ENCODE peak calls at places on chromosomes 3 and 15, in four cellular contexts. H is GM12878, K is A549, X is K562. S is an unnamed sample.

GRCh38 chr15:64090527-64090926 is 3.1 kb downstream of the CIAO2A start:
- DNase-seq in H (no peak), K (no peak), X (no peak), S (no peak)

GRCh38 chr15:82122754-82123400 is 77.1 kb upstream of the MEX3B start:
- DNase-seq in H (no peak), K (peak), X (no peak), S (no peak)

GRCh38 chr3:133763797-133764734 is 17.9 kb downstream of the TF start:
- DNase-seq in H (no peak), K (no peak), X (no peak), S (no peak)

GRCh38 chr3:127747751-127748521 is 74.4 kb downstream of the MGLL start:
- DNase-seq in H (no peak), K (peak), X (no peak), S (no peak)

GRCh38 chr15:96894669-96895068 is 564.2 kb downstream of the NR2F2 start:
- DNase-seq in H (no peak), K (no peak), X (no peak), S (no peak)

GRCh38 chr3:63934041-63934440 is 21.9 kb upstream of the SCAANT1 start:
- DNase-seq in H (no peak), K (no peak), X (no peak), S (no peak)

GRCh38 chr3:53577486-53577885 is 83.1 kb downstream of the CACNA1D start:
- DNase-seq in H (no peak), K (no peak), X (no peak), S (no peak)

GRCh38 chr15:50764331-50765201 is 940 bp downstream of the SPPL2A start:
- DNase-seq in H (peak), K (no peak), X (no peak), S (no peak)

GRCh38 chr3:17808994-17809393 is 66.6 kb upstream of the TBC1D5 start:
- DNase-seq in H (no peak), K (no peak), X (no peak), S (no peak)

GRCh38 chr3:66554178-66554577 is 53.4 kb upstream of the LRIG1 start:
- DNase-seq in H (no peak), K (peak), X (no peak), S (no peak)

GRCh38 chr3:11591006-11591360 is 52.7 kb downstream of the VGLL4 start:
- DNase-seq in H (no peak), K (no peak), X (no peak), S (no peak)

GRCh38 chr15:50378776-50379175 is 23.8 kb upstream of the GABPB1 start:
- DNase-seq in H (no peak), K (no peak), X (no peak), S (no peak)

GRCh38 chr3:425094-425493 is 228.5 kb downstream of the CHL1 start:
- DNase-seq in H (no peak), K (no peak), X (no peak), S (no peak)

GRCh38 chr15:39397883-39398282 is 183.0 kb upstream of the THBS1 start:
- DNase-seq in H (no peak), K (no peak), X (peak), S (no peak)

GRCh38 chr3:39541917-39542329 is 74.4 kb downstream of the MOBP start:
- DNase-seq in H (no peak), K (peak), X (no peak), S (no peak)

GRCh38 chr3:187401861-187402260 is 33.7 kb downstream of the RTP4 start:
- DNase-seq in H (no peak), K (no peak), X (no peak), S (no peak)

GRCh38 chr3:31462050-31462569 is 70.6 kb upstream of the STT3B start:
- DNase-seq in H (peak), K (no peak), X (no peak), S (peak)

GRCh38 chr15:71203573-71204444 is 88.5 kb downstream of the THSD4 start:
- DNase-seq in H (no peak), K (no peak), X (no peak), S (no peak)

GRCh38 chr15:28977377-28978010 is 91.7 kb downstream of the APBA2 start:
- DNase-seq in H (no peak), K (peak), X (no peak), S (no peak)

GRCh38 chr3:97559398-97559797 is 205.2 kb upstream of the ARL6 start:
- DNase-seq in H (no peak), K (no peak), X (no peak), S (no peak)

GRCh38 chr15:59360896-59361295 is 11.8 kb downstream of the MYO1E start:
- DNase-seq in H (no peak), K (no peak), X (no peak), S (peak)

GRCh38 chr15:80662756-80663553 is 32.2 kb upstream of the ABHD17C start:
- DNase-seq in H (no peak), K (no peak), X (no peak), S (no peak)

GRCh38 chr3:140292684-140293083 is 357.7 kb downstream of the CLSTN2 start:
- DNase-seq in H (no peak), K (no peak), X (no peak), S (no peak)

GRCh38 chr3:155418426-155418825 is 124.9 kb upstream of the STRIT1 start:
- DNase-seq in H (no peak), K (no peak), X (no peak), S (no peak)

GRCh38 chr3:111808439-111808838 is 50.6 kb upstream of the PHLDB2 start:
- DNase-seq in H (no peak), K (peak), X (no peak), S (peak)

GRCh38 chr15:38886315-38887163 is 321.9 kb upstream of the RASGRP1 start:
- DNase-seq in H (no peak), K (peak), X (no peak), S (no peak)

GRCh38 chr3:66552846-66553245 is 52.0 kb upstream of the LRIG1 start:
- DNase-seq in H (no peak), K (no peak), X (no peak), S (no peak)

GRCh38 chr3:146542968-146543367 is 1.4 kb downstream of the PLSCR1 start:
- DNase-seq in H (no peak), K (no peak), X (no peak), S (no peak)

GRCh38 chr3:186413615-186414415 is 51.8 kb upstream of the DGKG start:
- DNase-seq in H (peak), K (peak), X (no peak), S (no peak)

GRCh38 chr15:39243396-39243795 is 337.5 kb upstream of the THBS1 start:
- DNase-seq in H (no peak), K (no peak), X (no peak), S (no peak)

GRCh38 chr3:51977449-51978142 is 2.7 kb downstream of the ABHD14A start:
- DNase-seq in H (no peak), K (no peak), X (no peak), S (no peak)

GRCh38 chr3:121660356-121661171 is at the start of gene HCLS1:
- DNase-seq in H (peak), K (no peak), X (no peak), S (no peak)

GRCh38 chr3:197306374-197307086 is 8.1 kb upstream of the DLG1 start:
- DNase-seq in H (no peak), K (no peak), X (no peak), S (peak)

GRCh38 chr15:89125038-89125826 is 37.0 kb downstream of the ABHD2 start:
- DNase-seq in H (no peak), K (peak), X (no peak), S (peak)

GRCh38 chr15:31435256-31435781 is 108.7 kb downstream of the KLF13 start:
- DNase-seq in H (peak), K (peak), X (peak), S (peak)

GRCh38 chr3:13767030-13767429 is 112.8 kb downstream of the WNT7A start:
- DNase-seq in H (no peak), K (no peak), X (no peak), S (no peak)

GRCh38 chr3:167736264-167736787 is 805 bp downstream of the SERPINI1 start:
- DNase-seq in H (no peak), K (no peak), X (no peak), S (no peak)

GRCh38 chr3:97895216-97895615 is 73.4 kb downstream of the CRYBG3 start:
- DNase-seq in H (peak), K (no peak), X (no peak), S (no peak)

GRCh38 chr3:159785276-159785675 is 203.4 kb upstream of the IL12A start:
- DNase-seq in H (no peak), K (peak), X (no peak), S (peak)

GRCh38 chr3:159788291-159788690 is 200.3 kb upstream of the IL12A start:
- DNase-seq in H (no peak), K (no peak), X (no peak), S (no peak)

GRCh38 chr3:159787191-159787590 is 201.4 kb upstream of the IL12A start:
- DNase-seq in H (no peak), K (peak), X (no peak), S (peak)

GRCh38 chr3:159787794-159788205 is 200.8 kb upstream of the IL12A start:
- DNase-seq in H (no peak), K (peak), X (no peak), S (peak)

GRCh38 chr3:159786489-159787181 is 202.0 kb upstream of the IL12A start:
- DNase-seq in H (no peak), K (peak), X (no peak), S (no peak)
- TF ChIP-seq CHD4 in H (no peak), K (no peak), X (no peak), S (no peak)

DNA sequence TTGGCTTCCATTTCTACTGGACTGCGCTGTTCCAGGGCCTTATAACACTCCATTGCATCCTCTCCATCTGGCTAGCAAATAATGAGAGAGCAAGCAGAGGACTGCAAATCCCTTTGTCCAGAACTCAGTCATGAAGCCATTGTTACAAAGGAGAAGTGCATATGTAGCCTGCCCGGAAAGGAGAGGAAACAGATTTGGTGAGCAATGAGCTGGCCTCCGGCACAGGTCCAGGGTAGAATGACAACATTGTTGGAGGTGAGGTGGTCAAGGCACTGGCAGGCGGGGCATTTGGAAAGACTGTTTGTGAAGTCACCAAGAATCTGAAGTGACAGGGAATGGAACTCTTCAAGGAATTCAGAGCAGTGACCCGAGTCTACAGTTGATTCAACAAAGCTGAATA is 25.0 kb upstream of the ATP1B3 start:
- DNase-seq in H (no peak), K (no peak), X (no peak), S (no peak)
- TF ChIP-seq CHD4 in H (no peak), K (no peak), X (no peak), S (no peak)

DNA sequence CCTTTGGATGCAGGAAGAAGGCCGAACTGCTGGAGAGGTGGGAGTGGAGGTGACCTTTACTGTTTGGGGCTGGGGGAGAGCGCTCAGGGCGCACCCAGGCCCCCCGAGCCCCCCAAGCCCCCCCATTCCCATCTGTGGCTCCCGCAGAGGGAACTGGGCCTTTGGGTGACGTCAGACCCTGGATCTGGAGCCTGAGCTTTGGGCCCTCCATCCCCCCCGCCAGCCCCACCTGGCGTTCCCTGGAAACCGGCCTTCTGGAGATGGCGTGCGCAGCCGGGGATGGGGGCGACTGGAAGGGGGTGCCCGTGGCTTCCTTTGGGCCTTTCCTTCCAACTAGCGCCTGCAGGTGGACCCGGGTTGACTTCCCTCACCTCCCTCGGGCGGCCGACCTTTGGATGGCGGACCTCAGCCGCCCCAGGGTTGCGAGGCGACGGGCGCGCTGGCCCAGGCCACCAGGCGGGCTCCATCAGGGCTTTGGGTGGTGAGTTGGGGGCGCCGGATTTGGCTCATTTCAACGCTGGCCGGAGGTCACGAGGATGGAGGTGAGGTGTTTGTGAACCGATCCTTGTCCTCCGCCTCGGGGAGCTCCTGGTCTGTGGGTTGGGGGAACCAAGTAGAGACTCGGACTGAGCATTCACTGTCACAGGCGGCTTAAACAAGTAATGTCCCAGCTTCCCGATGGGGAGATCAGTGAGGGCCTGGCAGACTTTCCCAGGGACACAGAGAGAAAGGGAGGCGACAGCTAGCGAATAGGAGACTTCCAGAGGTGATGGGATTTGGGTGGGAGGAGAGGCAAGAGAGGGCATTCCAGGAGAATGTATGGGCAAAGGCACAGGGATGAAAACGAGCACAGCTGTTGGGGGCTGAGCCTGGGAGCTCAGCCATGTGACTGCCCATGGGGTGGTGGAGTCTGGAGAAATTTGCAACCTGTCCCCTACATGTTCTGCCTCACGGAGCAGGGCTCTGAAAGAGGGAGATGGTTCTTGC is 709 bp downstream of the SCAMP5 start:
- DNase-seq in H (no peak), K (no peak), X (no peak), S (peak)
- TF ChIP-seq CHD4 in H (no peak), K (no peak), X (no peak), S (no peak)

GRCh38 chr3:112813723-112814171 is 32.9 kb downstream of the CD200R1L start:
- DNase-seq in H (peak), K (no peak), X (no peak), S (no peak)
- TF ChIP-seq CHD4 in H (no peak), K (no peak), X (no peak), S (no peak)

DNA sequence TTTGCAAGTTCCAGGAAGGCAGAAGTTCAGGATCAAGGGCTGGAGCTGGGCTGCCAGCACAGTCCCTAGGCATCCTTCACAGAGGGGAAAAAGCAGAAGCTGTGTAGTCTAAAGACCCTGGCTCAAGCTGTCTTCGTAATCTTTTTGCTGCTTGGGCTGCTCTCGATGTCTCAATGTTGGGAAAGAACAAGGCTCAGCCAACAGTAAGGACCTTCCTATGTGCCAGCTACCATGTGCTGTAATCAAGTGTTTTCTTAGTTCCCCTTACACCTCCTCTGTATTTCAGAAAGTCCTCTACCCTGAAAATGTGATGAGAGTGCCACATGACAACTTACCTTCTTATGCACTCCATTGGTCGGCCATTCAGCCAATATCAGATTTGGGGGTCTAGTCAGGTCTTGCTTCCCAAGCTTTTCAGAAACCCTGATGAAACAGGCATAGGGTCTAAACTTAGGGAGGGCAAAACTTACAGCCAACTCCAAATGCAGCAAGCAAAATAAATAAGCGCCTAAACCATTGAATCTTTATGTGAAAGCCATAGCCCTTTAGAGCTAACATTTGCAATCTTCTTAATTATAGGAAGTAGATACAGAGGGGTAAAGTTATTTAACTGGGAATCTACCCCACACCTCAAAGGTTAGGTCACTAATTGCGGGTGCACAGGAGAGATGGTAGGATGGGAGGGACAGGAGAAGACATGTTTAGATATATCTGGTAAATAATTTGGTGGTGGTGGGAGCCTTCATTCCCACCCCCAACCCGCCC is 1.2 kb upstream of the EDEM1 start:
- DNase-seq in H (no peak), K (no peak), X (no peak), S (no peak)
- TF ChIP-seq CHD4 in H (no peak), K (no peak), X (no peak), S (no peak)

S was measured in HepG2.